ENCODE peak calls at places on chromosome 2, in eight cellular contexts. M, N, T, E, C, H, S and V are unnamed samples.

GRCh38 chr2:211512746-211513145 is 956.3 kb downstream of the CPS1 start:
- DNase-seq in C (no peak), N (no peak), S (no peak), M (no peak), H (no peak), T (no peak), E (no peak), V (no peak)

GRCh38 chr2:121153516-121153915 is 131.5 kb downstream of the TFCP2L1 start:
- DNase-seq in H (no peak), C (no peak), E (no peak), T (no peak), N (no peak), M (no peak), S (no peak), V (no peak)

GRCh38 chr2:241833938-241834852 is 24.5 kb downstream of the PDCD1 start:
- DNase-seq in C (no peak), E (no peak), T (no peak), H (no peak), S (no peak), M (no peak), N (no peak), V (no peak)

GRCh38 chr2:231186325-231186724 is 12.1 kb upstream of the ARMC9 start:
- DNase-seq in S (no peak), N (no peak), T (no peak), M (no peak), E (no peak), C (no peak), H (no peak), V (no peak)

GRCh38 chr2:46390901-46391395 is 88.4 kb upstream of the TMEM247 start:
- DNase-seq in T (peak; percentile 50), S (no peak), N (no peak), M (no peak), H (no peak), E (no peak), C (no peak), V (no peak)

GRCh38 chr2:23663730-23664005 is 263.3 kb downstream of the ATAD2B start:
- DNase-seq in E (no peak), H (no peak), T (no peak), C (no peak), N (no peak), M (no peak), S (no peak), V (no peak)

GRCh38 chr2:144426355-144426754 is 93.6 kb downstream of the ZEB2 start:
- DNase-seq in H (no peak), C (no peak), M (no peak), S (no peak), N (no peak), T (no peak), E (no peak), V (no peak)

GRCh38 chr2:36696533-36696932 is at the start of gene VIT:
- DNase-seq in N (peak; percentile 39), S (no peak), H (no peak), E (no peak), M (no peak), T (no peak), C (no peak), V (no peak)

GRCh38 chr2:177604291-177605065 is 211.9 kb downstream of the AGPS start:
- DNase-seq in N (peak; percentile 67), M (no peak), H (no peak), E (peak; percentile 25), T (peak; percentile 84), C (peak; percentile 75), S (no peak), V (peak; percentile 60)

GRCh38 chr2:56012216-56012615 is 88.6 kb upstream of the EFEMP1 start:
- DNase-seq in C (no peak), M (no peak), H (no peak), N (no peak), E (no peak), T (no peak), S (no peak), V (no peak)

GRCh38 chr2:70981866-70982810 is 3.7 kb downstream of the ANKRD53 start:
- DNase-seq in S (no peak), E (peak; percentile 18), T (no peak), C (no peak), H (no peak), M (peak; percentile 3), N (no peak), V (no peak)

GRCh38 chr2:42931147-42931817 is 138.9 kb upstream of the HAAO start:
- DNase-seq in T (peak; percentile 88), M (no peak), E (no peak), S (no peak), N (no peak), C (peak; percentile 60), H (no peak), V (peak; percentile 84)

GRCh38 chr2:110099036-110099420 is 16.6 kb downstream of the MALL start:
- DNase-seq in C (no peak), H (no peak), M (no peak), E (no peak), T (no peak), N (no peak), S (no peak), V (no peak)

GRCh38 chr2:62479917-62480316 is 26.1 kb downstream of the TMEM17 start:
- DNase-seq in N (no peak), T (no peak), C (no peak), H (no peak), M (no peak), S (no peak), E (no peak), V (no peak)

GRCh38 chr2:47024046-47024445 is 108.4 kb upstream of the MCFD2 start:
- DNase-seq in S (no peak), N (no peak), M (no peak), T (no peak), H (no peak), C (no peak), E (no peak), V (no peak)

GRCh38 chr2:168712053-168712452 is 90.4 kb upstream of the NOSTRIN start:
- DNase-seq in E (no peak), N (no peak), H (no peak), C (peak; percentile 37), T (peak; percentile 42), S (no peak), M (no peak), V (peak; percentile 14)

GRCh38 chr2:6791682-6792081 is 74.0 kb downstream of the CMPK2 start:
- DNase-seq in H (no peak), E (no peak), C (no peak), N (no peak), T (peak; percentile 64), S (no peak), M (no peak), V (peak; percentile 65)

GRCh38 chr2:137770161-137770560 is 194.1 kb upstream of the HNMT start:
- DNase-seq in S (no peak), C (peak; percentile 65), M (no peak), H (no peak), E (no peak), N (no peak), T (peak; percentile 47), V (no peak)

GRCh38 chr2:168160897-168161296 is 86.5 kb downstream of the STK39 start:
- DNase-seq in M (no peak), C (peak; percentile 51), N (no peak), S (no peak), T (peak; percentile 90), E (no peak), H (no peak), V (peak; percentile 37)

GRCh38 chr2:207316484-207316883 is 150.7 kb upstream of the KLF7 start:
- DNase-seq in N (no peak), T (no peak), E (no peak), C (no peak), H (no peak), M (no peak), S (no peak), V (no peak)

GRCh38 chr2:200860092-200860795 is 4.2 kb downstream of the CLK1 start:
- DNase-seq in M (peak; percentile 40), H (no peak), T (peak; percentile 21), C (no peak), N (peak; percentile 37), E (no peak), S (no peak), V (no peak)

GRCh38 chr2:105406221-105406620 is 7.4 kb upstream of the FHL2 start:
- DNase-seq in T (no peak), N (peak; percentile 96), C (no peak), H (no peak), S (no peak), E (no peak), M (no peak), V (no peak)

GRCh38 chr2:105087273-105087672 is 49.4 kb downstream of the MRPS9 start:
- DNase-seq in S (no peak), C (no peak), T (no peak), E (no peak), M (no peak), H (no peak), N (no peak), V (no peak)

DNA sequence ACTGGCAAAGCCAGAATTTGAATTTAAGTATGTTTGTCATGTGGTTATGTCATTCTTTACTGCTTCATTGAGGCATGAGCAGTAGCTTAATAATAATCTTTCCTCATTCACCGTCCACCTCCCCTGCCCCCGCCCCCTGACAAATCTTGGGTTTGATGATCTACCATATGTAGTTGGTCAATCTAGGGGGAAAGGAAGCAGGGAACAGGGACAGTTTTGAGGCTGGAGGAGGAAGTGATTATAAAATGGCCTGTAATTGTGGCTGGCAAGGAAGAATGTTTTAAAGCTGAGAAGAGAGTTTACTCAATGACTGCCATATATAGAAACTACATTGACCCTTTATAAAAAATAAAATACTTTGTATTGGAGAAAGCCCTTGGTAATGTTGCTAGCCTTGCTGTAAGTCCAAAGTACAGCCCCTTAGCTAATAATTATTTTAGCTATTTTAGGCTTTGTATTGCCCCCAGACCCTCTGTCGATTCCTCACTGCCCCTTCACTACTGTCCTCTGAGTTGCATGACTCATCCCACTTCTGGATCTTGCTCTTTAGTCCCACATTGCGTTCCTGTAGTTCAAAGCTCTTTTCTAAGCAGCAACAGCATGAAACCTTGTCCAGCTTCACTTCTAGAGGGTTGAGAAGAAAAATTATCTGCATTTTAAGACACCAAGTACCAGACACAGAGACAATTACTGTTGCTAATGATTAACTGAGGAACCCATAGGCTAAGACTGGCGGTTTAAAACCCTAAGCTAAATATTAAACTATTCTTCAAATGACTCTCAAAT is 38.4 kb downstream of the PELI1 start:
- DNase-seq in M (no peak), T (no peak), S (no peak), N (peak; percentile 52), H (no peak), C (no peak), E (no peak), V (no peak)
- H3K36me3 ChIP-seq in M (no peaks in the 10 kb centered on the region), T (peaks cover 4% of the 10 kb centered on the region), S (no peaks in the 10 kb centered on the region), N (no peaks in the 10 kb centered on the region), H (no peaks in the 10 kb centered on the region), C (no peaks in the 10 kb centered on the region), E (no peaks in the 10 kb centered on the region), V (peaks cover 7% of the 10 kb centered on the region)

GRCh38 chr2:157931542-157931941 is 55.4 kb upstream of the ACVR1 start:
- DNase-seq in M (no peak), N (no peak), H (no peak), S (no peak), T (no peak), E (no peak), C (no peak), V (no peak)
- H3K27me3 ChIP-seq in M (no peaks in the 10 kb centered on the region), N (peaks cover 13% of the 10 kb centered on the region), H (peaks cover 11% of the 10 kb centered on the region), S (no peaks in the 10 kb centered on the region), T (peaks cover 3% of the 10 kb centered on the region), E (no peaks in the 10 kb centered on the region), C (peaks cover 75% of the 10 kb centered on the region), V (peaks cover 44% of the 10 kb centered on the region)

GRCh38 chr2:64637931-64638330 is 15.8 kb downstream of the SERTAD2 start:
- DNase-seq in M (no peak), E (no peak), S (no peak), H (no peak), C (no peak), N (no peak), T (no peak), V (no peak)
- H3K36me3 ChIP-seq in M (peaks cover 6% of the 10 kb centered on the region), E (no peaks in the 10 kb centered on the region), S (no peaks in the 10 kb centered on the region), H (peaks cover 16% of the 10 kb centered on the region), C (peaks cover 5% of the 10 kb centered on the region), N (peaks cover 10% of the 10 kb centered on the region), T (peaks cover 7% of the 10 kb centered on the region), V (peaks cover 1% of the 10 kb centered on the region)

GRCh38 chr2:3682811-3683210 is 20.6 kb upstream of the DCDC2C start:
- DNase-seq in S (no peak), N (no peak), M (no peak), T (no peak), H (no peak), C (no peak), E (no peak), V (no peak)
- H3K27me3 ChIP-seq in S (no peaks in the 10 kb centered on the region), N (no peaks in the 10 kb centered on the region), M (no peaks in the 10 kb centered on the region), T (no peaks in the 10 kb centered on the region), H (no peaks in the 10 kb centered on the region), C (no peaks in the 10 kb centered on the region), E (no peaks in the 10 kb centered on the region), V (no peaks in the 10 kb centered on the region)